ENCODE peak calls at places on chromosomes 13 and 19, in four cellular contexts. G, T, V and P are unnamed samples.

GRCh38 chr19:10116085-10116865 is 3.4 kb downstream of the EIF3G start:
- DNase-seq in G (no peak), T (no peak), V (no peak), P (no peak)

GRCh38 chr19:1355974-1356865 is 27.5 kb upstream of the NDUFS7 start:
- DNase-seq in G (no peak), T (no peak), V (no peak), P (no peak)

GRCh38 chr19:19386373-19386869 is 19.1 kb upstream of the GATAD2A start:
- DNase-seq in G (no peak), T (no peak), V (no peak), P (no peak)

GRCh38 chr13:93328943-93329342 is 102.3 kb downstream of the GPC6 start:
- DNase-seq in G (no peak), T (no peak), V (peak; percentile 18), P (no peak)

GRCh38 chr13:50396001-50396400 is 380.8 kb downstream of the KCNRG start:
- DNase-seq in G (no peak), T (no peak), V (no peak), P (no peak)

GRCh38 chr13:98524793-98525192 is 52.1 kb downstream of the STK24 start:
- DNase-seq in G (no peak), T (no peak), V (no peak), P (no peak)

GRCh38 chr19:4474504-4475136 is 2.5 kb downstream of the HDGFL2 start:
- DNase-seq in G (peak; percentile 83), T (no peak), V (no peak), P (peak; percentile 53)

GRCh38 chr13:83881917-83882625 is at the start of gene SLITRK1:
- DNase-seq in G (peak; percentile 93), T (peak; percentile 9), V (no peak), P (no peak)

GRCh38 chr13:21259571-21260455 is 83.4 kb downstream of the MRPL57 start:
- DNase-seq in G (peak; percentile 25), T (no peak), V (no peak), P (no peak)

GRCh38 chr13:21256351-21256761 is 79.9 kb downstream of the MRPL57 start:
- DNase-seq in G (no peak), T (no peak), V (no peak), P (no peak)
- TF ChIP-seq NR2C2 in G (no peak), T (no peak), V (no peak), P (no peak)

GRCh38 chr19:45902651-45903625 is 525 bp upstream of the MYPOP start:
- DNase-seq in G (peak; percentile 99), T (peak; percentile 96), V (peak; percentile 94), P (peak; percentile 100)

GRCh38 chr19:45899919-45900589 is 2.4 kb downstream of the MYPOP start:
- DNase-seq in G (no peak), T (no peak), V (no peak), P (no peak)

GRCh38 chr19:45901432-45901903 is 945 bp downstream of the MYPOP start:
- DNase-seq in G (peak; percentile 38), T (no peak), V (no peak), P (no peak)

GRCh38 chr19:45900661-45901431 is 1.6 kb downstream of the MYPOP start:
- DNase-seq in G (no peak), T (no peak), V (no peak), P (peak; percentile 56)

DNA sequence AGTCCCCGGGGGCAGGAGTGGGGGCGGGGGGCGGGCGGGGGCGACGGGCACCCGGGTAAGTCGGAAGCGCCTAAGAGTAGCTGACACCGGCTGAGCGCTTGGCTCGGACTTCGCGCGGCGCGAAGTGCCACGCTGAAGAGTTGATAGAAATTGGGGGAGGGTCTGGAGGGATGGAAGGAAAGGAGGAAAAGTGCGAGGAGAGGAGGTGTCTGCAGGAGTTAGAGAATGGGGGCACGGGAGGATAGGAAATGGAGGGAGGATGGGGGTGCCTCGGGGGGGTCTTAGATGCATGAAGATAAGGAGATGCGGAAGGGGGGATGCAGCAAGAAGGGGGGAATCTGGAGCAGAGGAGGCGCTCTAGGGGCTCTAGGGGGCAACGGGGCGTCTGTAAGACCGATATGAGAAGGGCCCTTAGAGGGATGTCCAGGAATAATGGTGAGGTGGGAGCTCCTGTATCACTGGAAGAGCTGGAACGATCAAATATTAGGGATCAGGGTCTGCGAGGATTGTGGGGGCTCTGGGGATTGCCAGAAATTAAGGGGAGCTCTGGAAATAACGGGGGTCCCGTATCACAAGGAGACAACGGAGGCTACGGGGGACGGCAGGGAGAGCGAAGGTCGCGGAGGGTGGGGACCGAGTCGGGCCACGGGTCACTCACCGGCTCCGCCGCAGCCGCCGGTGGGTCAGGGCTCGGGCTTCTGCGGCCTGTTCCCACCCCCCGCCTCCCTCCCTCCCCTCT is at the start of gene MYPOP:
- DNase-seq in G (no peak), T (no peak), V (no peak), P (no peak)
- TF ChIP-seq NR2C2 in G (no peak), T (no peak), V (no peak), P (peak; percentile 35)

DNA sequence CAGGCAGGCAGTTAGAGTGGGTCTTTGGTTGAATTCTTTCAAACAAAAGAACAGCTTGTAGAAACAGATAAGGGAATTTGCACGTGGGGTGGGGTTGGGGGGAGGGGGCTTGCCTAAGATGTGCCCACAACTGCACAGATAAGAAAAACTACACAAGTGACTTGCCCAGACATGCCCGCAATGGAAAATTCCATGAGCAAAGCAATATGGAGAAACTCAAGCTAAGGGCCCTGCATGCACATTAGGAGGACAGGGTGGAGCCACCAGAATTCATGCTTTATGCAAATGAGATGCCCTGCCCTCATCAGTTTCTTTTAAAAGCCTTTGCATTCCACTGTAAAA is 755.6 kb upstream of the MIR17HG start:
- DNase-seq in G (no peak), T (no peak), V (peak; percentile 3), P (no peak)
- TF ChIP-seq NR2C2 in G (no peak), T (no peak), V (no peak), P (no peak)

GRCh38 chr13:21297914-21298831 is 121.7 kb downstream of the MRPL57 start:
- DNase-seq in G (peak; percentile 86), T (peak; percentile 67), V (peak; percentile 83), P (peak; percentile 83)

DNA sequence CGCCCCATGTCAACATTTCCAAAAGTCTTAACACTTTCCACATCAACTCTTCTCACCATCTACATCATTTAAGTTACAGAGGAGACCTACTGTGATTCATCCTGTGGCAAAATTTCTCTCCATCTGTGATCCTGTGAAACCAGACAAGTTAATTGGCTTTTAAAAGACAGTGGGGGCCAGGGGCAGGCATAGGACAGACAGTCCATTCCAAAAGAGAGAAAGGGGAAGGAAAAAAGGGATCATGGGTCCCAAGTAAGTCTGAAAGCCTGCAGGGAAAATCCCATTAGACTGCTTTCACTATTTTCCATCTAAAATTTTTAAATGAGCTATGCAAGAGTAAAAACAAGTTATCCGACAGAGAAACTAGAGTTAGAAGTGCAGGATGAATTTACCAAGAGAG is 121.0 kb downstream of the MRPL57 start:
- DNase-seq in G (no peak), T (no peak), V (no peak), P (no peak)
- TF ChIP-seq NR2C2 in G (no peak), T (no peak), V (no peak), P (no peak)

DNA sequence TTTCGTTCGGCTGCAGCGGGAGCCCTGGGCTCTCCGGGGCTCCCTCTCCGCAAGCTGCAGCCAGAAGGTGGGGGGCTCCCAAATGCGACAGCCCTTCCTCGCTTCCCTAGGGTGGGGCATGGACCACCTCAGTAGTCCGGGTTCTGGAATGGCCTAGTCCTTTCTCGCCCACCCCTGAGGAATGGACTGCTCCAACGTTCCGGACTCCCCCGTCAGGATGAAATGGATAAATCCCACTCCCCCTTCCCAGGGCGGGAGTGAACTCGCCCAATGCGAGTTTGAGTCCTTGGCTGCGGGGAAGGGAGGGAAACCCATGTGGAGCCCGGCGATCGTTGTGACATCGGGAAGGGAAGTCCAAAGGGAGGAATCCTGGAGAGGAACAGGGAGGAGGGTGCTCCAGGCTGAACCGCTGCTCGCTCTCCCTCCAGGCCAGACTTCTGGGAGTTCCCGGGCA is 5.5 kb downstream of the HRC start:
- DNase-seq in G (peak; percentile 82), T (no peak), V (peak; percentile 76), P (peak; percentile 33)
- TF ChIP-seq NR2C2 in G (no peak), T (no peak), V (no peak), P (no peak)